ENCODE peak calls at places on chromosome 10, in seven cellular contexts. R, D, J, N, X, Z and Y are unnamed samples.

GRCh38 chr10:43398939-43399871 is 9.8 kb downstream of the HNRNPF start:
- DNase-seq in R (no peak), D (no peak), J (peak), N (no peak), X (peak), Z (no peak), Y (no peak)

GRCh38 chr10:86899128-86899527 is 58.3 kb downstream of the MMRN2 start:
- DNase-seq in R (no peak), D (no peak), J (no peak), N (no peak), X (no peak), Z (no peak), Y (no peak)

GRCh38 chr10:101031128-101031795 is at the start of the genes PDZD7 and SFXN3:
- DNase-seq in R (peak), D (peak), J (peak), N (peak), X (peak), Z (no peak), Y (peak)

GRCh38 chr10:24465899-24466615 is 257.1 kb downstream of the KIAA1217 start:
- DNase-seq in R (no peak), D (peak), J (peak), N (no peak), X (peak), Z (no peak), Y (peak)

GRCh38 chr10:112732277-112732891 is 217.7 kb upstream of the TCF7L2 start:
- DNase-seq in R (no peak), D (no peak), J (peak), N (peak), X (peak), Z (no peak), Y (peak)

GRCh38 chr10:8033812-8034665 is 20.4 kb upstream of the GATA3 start:
- DNase-seq in R (no peak), D (no peak), J (no peak), N (no peak), X (no peak), Z (no peak), Y (no peak)

GRCh38 chr10:48452879-48453412 is 146.5 kb downstream of the MAPK8 start:
- DNase-seq in R (no peak), D (no peak), J (no peak), N (no peak), X (no peak), Z (no peak), Y (no peak)

GRCh38 chr10:11553773-11554381 is 57.6 kb downstream of the USP6NL start:
- DNase-seq in R (no peak), D (no peak), J (no peak), N (no peak), X (no peak), Z (no peak), Y (no peak)

GRCh38 chr10:3418041-3418760 is 245.6 kb upstream of the PITRM1 start:
- DNase-seq in R (no peak), D (no peak), J (no peak), N (no peak), X (no peak), Z (no peak), Y (no peak)

GRCh38 chr10:35896011-35896410 is 253.9 kb upstream of the FZD8 start:
- DNase-seq in R (no peak), D (no peak), J (peak), N (no peak), X (peak), Z (no peak), Y (no peak)

GRCh38 chr10:48609441-48609840 is 4.6 kb upstream of the ARHGAP22 start:
- DNase-seq in R (no peak), D (no peak), J (no peak), N (no peak), X (no peak), Z (no peak), Y (no peak)

GRCh38 chr10:127303105-127303504 is 106.7 kb upstream of the INSYN2A start:
- DNase-seq in R (no peak), D (no peak), J (no peak), N (no peak), X (no peak), Z (no peak), Y (no peak)

GRCh38 chr10:116817178-116817577 is 32.1 kb upstream of the ENO4 start:
- DNase-seq in R (no peak), D (no peak), J (no peak), N (no peak), X (no peak), Z (no peak), Y (no peak)

GRCh38 chr10:69496352-69497234 is 45.3 kb downstream of the TSPAN15 start:
- DNase-seq in R (no peak), D (no peak), J (no peak), N (no peak), X (no peak), Z (no peak), Y (no peak)

GRCh38 chr10:33113111-33113856 is 155.3 kb upstream of the ITGB1 start:
- DNase-seq in R (no peak), D (no peak), J (peak), N (no peak), X (peak), Z (no peak), Y (no peak)

GRCh38 chr10:71849461-71849908 is 1.6 kb downstream of the PSAP start:
- DNase-seq in R (no peak), D (no peak), J (no peak), N (no peak), X (no peak), Z (no peak), Y (no peak)

GRCh38 chr10:59127991-59128390 is 48.5 kb upstream of the PHYHIPL start:
- DNase-seq in R (no peak), D (no peak), J (no peak), N (no peak), X (no peak), Z (no peak), Y (no peak)

GRCh38 chr10:120598377-120598776 is 141.3 kb downstream of the PLPP4 start:
- DNase-seq in R (no peak), D (no peak), J (no peak), N (no peak), X (no peak), Z (no peak), Y (no peak)

GRCh38 chr10:69787681-69788080 is 14.0 kb upstream of the COL13A1 start:
- DNase-seq in R (no peak), D (no peak), J (no peak), N (no peak), X (no peak), Z (no peak), Y (no peak)

GRCh38 chr10:124074471-124075109 is 18.8 kb downstream of the CHST15 start:
- DNase-seq in R (no peak), D (no peak), J (no peak), N (no peak), X (no peak), Z (no peak), Y (no peak)

GRCh38 chr10:132163278-132163765 is 23.4 kb upstream of the DPYSL4 start:
- DNase-seq in R (peak), D (no peak), J (no peak), N (peak), X (peak), Z (no peak), Y (no peak)

GRCh38 chr10:96287392-96288105 is 16.2 kb upstream of the BLNK start:
- DNase-seq in R (no peak), D (no peak), J (peak), N (no peak), X (no peak), Z (no peak), Y (peak)

GRCh38 chr10:132684164-132684891 is 101.6 kb downstream of the NKX6-2 start:
- DNase-seq in R (no peak), D (no peak), J (no peak), N (no peak), X (peak), Z (no peak), Y (no peak)

GRCh38 chr10:62778125-62778524 is 26.4 kb upstream of the ADO start:
- DNase-seq in R (no peak), D (no peak), J (no peak), N (no peak), X (no peak), Z (no peak), Y (no peak)

GRCh38 chr10:72875250-72876055 is 18.1 kb upstream of the OIT3 start:
- DNase-seq in R (peak), D (no peak), J (peak), N (no peak), X (peak), Z (no peak), Y (no peak)

GRCh38 chr10:113283189-113283588 is 269.7 kb upstream of the HABP2 start:
- DNase-seq in R (peak), D (no peak), J (no peak), N (no peak), X (no peak), Z (no peak), Y (no peak)

GRCh38 chr10:132538031-132538789 is 623 bp downstream of the INPP5A start:
- DNase-seq in R (peak), D (no peak), J (no peak), N (no peak), X (no peak), Z (no peak), Y (no peak)

GRCh38 chr10:7686351-7687171 is 16.6 kb upstream of the ITIH2 start:
- DNase-seq in R (no peak), D (no peak), J (no peak), N (no peak), X (no peak), Z (no peak), Y (no peak)